ENCODE peak calls at places on chromosome 13, in seven cellular contexts. One of them, this sample, is unnamed.

GRCh38 chr13:43663474-43664090 is 123.2 kb downstream of the ENOX1 start:
- DNase-seq in neuronal stem cell: no peak
- DNase-seq in esophagus squamous epithelium: no peak
- DNase-seq in cardiac muscle cell: no peak
- DNase-seq in pancreas: no peak
- DNase-seq in psoas muscle: no peak
- DNase-seq in WERI-Rb-1: no peak
- DNase-seq in this sample: no peak

GRCh38 chr13:79810671-79811070 is 329.7 kb downstream of the NDFIP2 start:
- DNase-seq in neuronal stem cell: no peak
- DNase-seq in esophagus squamous epithelium: no peak
- DNase-seq in cardiac muscle cell: peak; percentile 68
- DNase-seq in pancreas: no peak
- DNase-seq in psoas muscle: no peak
- DNase-seq in WERI-Rb-1: no peak
- DNase-seq in this sample: no peak

GRCh38 chr13:99339736-99340392 is 32.7 kb upstream of the GPR183 start:
- DNase-seq in neuronal stem cell: no peak
- DNase-seq in esophagus squamous epithelium: no peak
- DNase-seq in cardiac muscle cell: no peak
- DNase-seq in pancreas: no peak
- DNase-seq in psoas muscle: peak; percentile 39
- DNase-seq in WERI-Rb-1: no peak
- DNase-seq in this sample: no peak

GRCh38 chr13:111129465-111130110 is 14.5 kb downstream of the ARHGEF7 start:
- DNase-seq in neuronal stem cell: no peak
- DNase-seq in esophagus squamous epithelium: no peak
- DNase-seq in cardiac muscle cell: no peak
- DNase-seq in pancreas: no peak
- DNase-seq in psoas muscle: no peak
- DNase-seq in WERI-Rb-1: no peak
- DNase-seq in this sample: no peak

GRCh38 chr13:46598140-46598819 is 45.3 kb downstream of the LRCH1 start:
- DNase-seq in neuronal stem cell: no peak
- DNase-seq in esophagus squamous epithelium: no peak
- DNase-seq in cardiac muscle cell: no peak
- DNase-seq in pancreas: no peak
- DNase-seq in psoas muscle: no peak
- DNase-seq in WERI-Rb-1: no peak
- DNase-seq in this sample: no peak

GRCh38 chr13:27442797-27443196 is 7.6 kb downstream of the MTIF3 start:
- DNase-seq in neuronal stem cell: no peak
- DNase-seq in esophagus squamous epithelium: no peak
- DNase-seq in cardiac muscle cell: no peak
- DNase-seq in pancreas: no peak
- DNase-seq in psoas muscle: no peak
- DNase-seq in WERI-Rb-1: no peak
- DNase-seq in this sample: no peak

GRCh38 chr13:75666646-75667351 is 30.7 kb downstream of the LMO7 start:
- DNase-seq in neuronal stem cell: no peak
- DNase-seq in esophagus squamous epithelium: no peak
- DNase-seq in cardiac muscle cell: no peak
- DNase-seq in pancreas: no peak
- DNase-seq in psoas muscle: no peak
- DNase-seq in WERI-Rb-1: no peak
- DNase-seq in this sample: no peak

GRCh38 chr13:92994056-92994455 is 232.6 kb upstream of the GPC6 start:
- DNase-seq in neuronal stem cell: no peak
- DNase-seq in esophagus squamous epithelium: no peak
- DNase-seq in cardiac muscle cell: no peak
- DNase-seq in pancreas: no peak
- DNase-seq in psoas muscle: no peak
- DNase-seq in WERI-Rb-1: no peak
- DNase-seq in this sample: no peak

GRCh38 chr13:63304497-63304896 is 1888.8 kb upstream of the PCDH20 start:
- DNase-seq in neuronal stem cell: no peak
- DNase-seq in esophagus squamous epithelium: no peak
- DNase-seq in cardiac muscle cell: no peak
- DNase-seq in pancreas: no peak
- DNase-seq in psoas muscle: no peak
- DNase-seq in WERI-Rb-1: no peak
- DNase-seq in this sample: no peak

GRCh38 chr13:38543561-38543960 is 143.3 kb upstream of the FREM2 start:
- DNase-seq in neuronal stem cell: no peak
- DNase-seq in esophagus squamous epithelium: no peak
- DNase-seq in cardiac muscle cell: no peak
- DNase-seq in pancreas: no peak
- DNase-seq in psoas muscle: no peak
- DNase-seq in WERI-Rb-1: no peak
- DNase-seq in this sample: no peak

GRCh38 chr13:44764334-44764733 is 188.2 kb upstream of the TSC22D1 start:
- DNase-seq in neuronal stem cell: no peak
- DNase-seq in esophagus squamous epithelium: no peak
- DNase-seq in cardiac muscle cell: no peak
- DNase-seq in pancreas: peak; percentile 78
- DNase-seq in psoas muscle: no peak
- DNase-seq in WERI-Rb-1: no peak
- DNase-seq in this sample: no peak

GRCh38 chr13:102680133-102680717 is 14.6 kb downstream of the METTL21C start:
- DNase-seq in neuronal stem cell: no peak
- DNase-seq in esophagus squamous epithelium: no peak
- DNase-seq in cardiac muscle cell: no peak
- DNase-seq in pancreas: no peak
- DNase-seq in psoas muscle: no peak
- DNase-seq in WERI-Rb-1: peak; percentile 77
- DNase-seq in this sample: no peak

GRCh38 chr13:102679449-102680132 is 15.3 kb downstream of the METTL21C start:
- DNase-seq in neuronal stem cell: no peak
- DNase-seq in esophagus squamous epithelium: no peak
- DNase-seq in cardiac muscle cell: no peak
- DNase-seq in pancreas: no peak
- DNase-seq in psoas muscle: no peak
- DNase-seq in WERI-Rb-1: no peak
- DNase-seq in this sample: no peak

GRCh38 chr13:102682727-102683126 is 12.1 kb downstream of the METTL21C start:
- DNase-seq in neuronal stem cell: no peak
- DNase-seq in esophagus squamous epithelium: no peak
- DNase-seq in cardiac muscle cell: no peak
- DNase-seq in pancreas: no peak
- DNase-seq in psoas muscle: no peak
- DNase-seq in WERI-Rb-1: no peak
- DNase-seq in this sample: no peak

GRCh38 chr13:102678339-102679122 is 16.3 kb downstream of the METTL21C start:
- DNase-seq in neuronal stem cell: no peak
- DNase-seq in esophagus squamous epithelium: no peak
- DNase-seq in cardiac muscle cell: no peak
- DNase-seq in pancreas: no peak
- DNase-seq in psoas muscle: no peak
- DNase-seq in WERI-Rb-1: no peak
- DNase-seq in this sample: no peak

GRCh38 chr13:102680842-102681725 is 13.8 kb downstream of the METTL21C start:
- DNase-seq in neuronal stem cell: no peak
- DNase-seq in esophagus squamous epithelium: no peak
- DNase-seq in cardiac muscle cell: no peak
- DNase-seq in pancreas: no peak
- DNase-seq in psoas muscle: no peak
- DNase-seq in WERI-Rb-1: no peak
- DNase-seq in this sample: no peak
- H3K4me3 ChIP-seq in neuronal stem cell: no peak overlapping the region
- H3K4me3 ChIP-seq in esophagus squamous epithelium: no peak overlapping the region
- H3K4me3 ChIP-seq in cardiac muscle cell: no peak overlapping the region
- H3K4me3 ChIP-seq in pancreas: no peak overlapping the region
- H3K4me3 ChIP-seq in psoas muscle: no peak overlapping the region
- H3K4me3 ChIP-seq in WERI-Rb-1: no peak overlapping the region
- H3K4me3 ChIP-seq in this sample: no peak overlapping the region

GRCh38 chr13:57633950-57634828 is 2.6 kb downstream of the PCDH17 start:
- DNase-seq in neuronal stem cell: no peak
- DNase-seq in esophagus squamous epithelium: no peak
- DNase-seq in cardiac muscle cell: no peak
- DNase-seq in pancreas: peak; percentile 12
- DNase-seq in psoas muscle: no peak
- DNase-seq in WERI-Rb-1: no peak
- DNase-seq in this sample: no peak
- H3K4me3 ChIP-seq in neuronal stem cell: peak overlapping the region; percentile 17
- H3K4me3 ChIP-seq in esophagus squamous epithelium: peak overlapping the region; percentile 19
- H3K4me3 ChIP-seq in cardiac muscle cell: peak overlapping the region; percentile 20
- H3K4me3 ChIP-seq in pancreas: no peak overlapping the region
- H3K4me3 ChIP-seq in psoas muscle: peak overlapping the region; percentile 67
- H3K4me3 ChIP-seq in WERI-Rb-1: no peak overlapping the region
- H3K4me3 ChIP-seq in this sample: no peak overlapping the region

DNA sequence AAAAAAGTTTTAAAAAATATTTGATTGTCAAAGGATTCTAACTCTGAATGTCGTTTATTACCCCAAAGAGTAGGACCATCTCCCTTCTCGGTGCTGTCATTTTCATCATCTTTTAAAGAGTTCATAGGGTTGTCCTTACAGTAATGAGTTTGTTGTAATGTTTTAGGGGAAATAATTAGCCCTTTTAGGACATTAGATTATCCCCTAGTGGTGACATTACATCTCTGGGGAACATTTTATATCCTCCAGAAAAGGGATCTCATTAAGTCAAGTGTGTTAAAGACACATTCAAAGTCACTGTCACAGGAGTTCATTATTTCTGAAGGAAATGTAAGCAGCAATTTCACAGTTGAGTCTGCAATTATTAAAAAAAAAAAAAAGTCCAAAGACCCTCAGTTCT is 99.3 kb upstream of the GJB6 start:
- DNase-seq in neuronal stem cell: no peak
- DNase-seq in esophagus squamous epithelium: no peak
- DNase-seq in cardiac muscle cell: no peak
- DNase-seq in pancreas: no peak
- DNase-seq in psoas muscle: no peak
- DNase-seq in WERI-Rb-1: no peak
- DNase-seq in this sample: no peak
- H3K4me3 ChIP-seq in neuronal stem cell: no peak overlapping the region
- H3K4me3 ChIP-seq in esophagus squamous epithelium: no peak overlapping the region
- H3K4me3 ChIP-seq in cardiac muscle cell: no peak overlapping the region
- H3K4me3 ChIP-seq in pancreas: no peak overlapping the region
- H3K4me3 ChIP-seq in psoas muscle: no peak overlapping the region
- H3K4me3 ChIP-seq in WERI-Rb-1: no peak overlapping the region
- H3K4me3 ChIP-seq in this sample: no peak overlapping the region

GRCh38 chr13:23631676-23632622 is 61.7 kb downstream of the TNFRSF19 start:
- DNase-seq in neuronal stem cell: no peak
- DNase-seq in esophagus squamous epithelium: no peak
- DNase-seq in cardiac muscle cell: no peak
- DNase-seq in pancreas: no peak
- DNase-seq in psoas muscle: no peak
- DNase-seq in WERI-Rb-1: no peak
- DNase-seq in this sample: peak; percentile 21
- H3K4me3 ChIP-seq in neuronal stem cell: no peak overlapping the region
- H3K4me3 ChIP-seq in esophagus squamous epithelium: no peak overlapping the region
- H3K4me3 ChIP-seq in cardiac muscle cell: no peak overlapping the region
- H3K4me3 ChIP-seq in pancreas: no peak overlapping the region
- H3K4me3 ChIP-seq in psoas muscle: no peak overlapping the region
- H3K4me3 ChIP-seq in WERI-Rb-1: no peak overlapping the region
- H3K4me3 ChIP-seq in this sample: no peak overlapping the region

DNA sequence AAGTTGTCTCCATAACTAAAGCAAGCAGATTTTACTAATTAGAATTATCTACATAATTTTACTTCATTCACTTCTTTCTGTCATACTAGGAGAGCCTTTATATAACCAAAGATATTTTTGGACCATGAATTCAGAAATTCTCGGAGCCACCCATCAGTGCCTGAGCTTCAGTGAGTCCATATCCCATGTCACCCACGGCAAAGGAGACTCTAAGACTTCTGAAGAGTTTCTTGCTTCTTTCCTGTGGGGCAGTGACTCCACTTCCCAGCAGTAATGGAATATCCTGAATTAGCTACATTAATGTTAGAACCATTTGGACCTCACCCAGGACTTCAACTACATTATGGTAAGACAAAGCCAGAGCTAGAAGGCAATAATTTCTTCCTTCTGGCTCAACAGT is 8.2 kb downstream of the STARD13 start:
- DNase-seq in neuronal stem cell: no peak
- DNase-seq in esophagus squamous epithelium: no peak
- DNase-seq in cardiac muscle cell: no peak
- DNase-seq in pancreas: no peak
- DNase-seq in psoas muscle: no peak
- DNase-seq in WERI-Rb-1: no peak
- DNase-seq in this sample: no peak
- H3K4me3 ChIP-seq in neuronal stem cell: no peak overlapping the region
- H3K4me3 ChIP-seq in esophagus squamous epithelium: no peak overlapping the region
- H3K4me3 ChIP-seq in cardiac muscle cell: no peak overlapping the region
- H3K4me3 ChIP-seq in pancreas: no peak overlapping the region
- H3K4me3 ChIP-seq in psoas muscle: no peak overlapping the region
- H3K4me3 ChIP-seq in WERI-Rb-1: no peak overlapping the region
- H3K4me3 ChIP-seq in this sample: no peak overlapping the region

DNA sequence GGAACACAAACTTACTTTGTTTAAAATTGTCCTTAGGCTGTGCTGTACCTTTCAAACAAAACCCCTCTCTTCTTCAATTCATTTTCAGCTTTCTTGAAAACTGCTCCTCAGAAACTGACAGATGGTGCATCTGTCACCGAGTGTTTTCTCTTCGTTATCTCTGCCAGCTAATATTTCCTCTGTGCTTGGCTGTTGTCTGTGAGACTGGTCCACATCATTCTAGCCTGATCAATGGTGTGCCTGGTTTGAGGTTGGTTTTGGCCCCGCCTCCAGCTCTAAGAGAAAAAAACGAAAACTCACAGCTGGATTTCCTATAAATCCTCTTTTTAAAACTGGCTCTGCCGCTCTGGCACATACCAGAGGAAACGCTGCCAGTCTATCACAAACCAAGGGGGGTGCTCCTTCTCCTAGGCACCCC is 79.7 kb downstream of the STARD13 start:
- DNase-seq in neuronal stem cell: no peak
- DNase-seq in esophagus squamous epithelium: no peak
- DNase-seq in cardiac muscle cell: no peak
- DNase-seq in pancreas: peak; percentile 48
- DNase-seq in psoas muscle: no peak
- DNase-seq in WERI-Rb-1: no peak
- DNase-seq in this sample: no peak
- H3K4me3 ChIP-seq in neuronal stem cell: no peak overlapping the region
- H3K4me3 ChIP-seq in esophagus squamous epithelium: no peak overlapping the region
- H3K4me3 ChIP-seq in cardiac muscle cell: no peak overlapping the region
- H3K4me3 ChIP-seq in pancreas: no peak overlapping the region
- H3K4me3 ChIP-seq in psoas muscle: peak overlapping the region; percentile 50
- H3K4me3 ChIP-seq in WERI-Rb-1: no peak overlapping the region
- H3K4me3 ChIP-seq in this sample: no peak overlapping the region

GRCh38 chr13:98187862-98188261 is 10.8 kb upstream of the RNF113B start:
- DNase-seq in neuronal stem cell: no peak
- DNase-seq in esophagus squamous epithelium: no peak
- DNase-seq in cardiac muscle cell: no peak
- DNase-seq in pancreas: no peak
- DNase-seq in psoas muscle: no peak
- DNase-seq in WERI-Rb-1: no peak
- DNase-seq in this sample: no peak
- H3K4me3 ChIP-seq in neuronal stem cell: no peak overlapping the region
- H3K4me3 ChIP-seq in esophagus squamous epithelium: no peak overlapping the region
- H3K4me3 ChIP-seq in cardiac muscle cell: no peak overlapping the region
- H3K4me3 ChIP-seq in pancreas: no peak overlapping the region
- H3K4me3 ChIP-seq in psoas muscle: no peak overlapping the region
- H3K4me3 ChIP-seq in WERI-Rb-1: no peak overlapping the region
- H3K4me3 ChIP-seq in this sample: no peak overlapping the region